ENCODE peak calls at places on chromosomes 16 and 17, in six cellular contexts. One of them, this sample, is unnamed.

GRCh38 chr17:57672205-57672632 is 72.9 kb downstream of the CCDC182 start:
- DNase-seq in HFFc6: peak; percentile 46
- DNase-seq in GM23338: no peak
- DNase-seq in ovary: no peak
- DNase-seq in tibial artery: no peak
- DNase-seq in HFF-Myc: no peak
- DNase-seq in this sample: no peak

GRCh38 chr17:78921437-78921971 is 3.7 kb downstream of the TIMP2 start:
- DNase-seq in tibial artery: peak; percentile 35
- DNase-seq in HFF-Myc: no peak
- DNase-seq in GM23338: no peak
- DNase-seq in HFFc6: no peak
- DNase-seq in ovary: no peak
- DNase-seq in this sample: no peak

GRCh38 chr16:49773534-49774486 is 82.1 kb downstream of the ZNF423 start:
- DNase-seq in ovary: no peak
- DNase-seq in HFF-Myc: no peak
- DNase-seq in GM23338: no peak
- DNase-seq in tibial artery: no peak
- DNase-seq in HFFc6: no peak
- DNase-seq in this sample: no peak

GRCh38 chr17:17538417-17539391 is 42.5 kb upstream of the RASD1 start:
- DNase-seq in HFF-Myc: no peak
- DNase-seq in tibial artery: no peak
- DNase-seq in HFFc6: no peak
- DNase-seq in GM23338: no peak
- DNase-seq in ovary: no peak
- DNase-seq in this sample: peak; percentile 65

GRCh38 chr17:82246365-82247174 is 17.7 kb downstream of the SLC16A3 start:
- DNase-seq in GM23338: no peak
- DNase-seq in HFF-Myc: no peak
- DNase-seq in tibial artery: no peak
- DNase-seq in ovary: peak; percentile 65
- DNase-seq in HFFc6: peak; percentile 64
- DNase-seq in this sample: peak; percentile 53

GRCh38 chr16:83574388-83574787 is 233.4 kb upstream of the HSBP1 start:
- DNase-seq in GM23338: peak; percentile 59
- DNase-seq in HFFc6: peak; percentile 28
- DNase-seq in ovary: no peak
- DNase-seq in tibial artery: no peak
- DNase-seq in HFF-Myc: no peak
- DNase-seq in this sample: no peak

GRCh38 chr16:732936-733335 is 6.0 kb downstream of the HAGHL start:
- DNase-seq in ovary: no peak
- DNase-seq in GM23338: peak; percentile 65
- DNase-seq in tibial artery: no peak
- DNase-seq in HFFc6: no peak
- DNase-seq in HFF-Myc: no peak
- DNase-seq in this sample: no peak

GRCh38 chr17:30476726-30477082 is 504 bp upstream of the GOSR1 start:
- DNase-seq in HFF-Myc: no peak
- DNase-seq in ovary: no peak
- DNase-seq in HFFc6: no peak
- DNase-seq in GM23338: peak; percentile 58
- DNase-seq in tibial artery: no peak
- DNase-seq in this sample: peak; percentile 4

GRCh38 chr16:57023541-57024249 is 34.3 kb downstream of the NLRC5 start:
- DNase-seq in tibial artery: no peak
- DNase-seq in HFF-Myc: no peak
- DNase-seq in ovary: no peak
- DNase-seq in HFFc6: no peak
- DNase-seq in GM23338: no peak
- DNase-seq in this sample: no peak

GRCh38 chr17:17812211-17813054 is 24.4 kb downstream of the SREBF1 start:
- DNase-seq in GM23338: peak; percentile 88
- DNase-seq in tibial artery: peak; percentile 70
- DNase-seq in HFFc6: peak; percentile 15
- DNase-seq in ovary: peak; percentile 91
- DNase-seq in HFF-Myc: no peak
- DNase-seq in this sample: peak; percentile 62

GRCh38 chr17:27523712-27524111 is 67.5 kb downstream of the KSR1 start:
- DNase-seq in HFF-Myc: no peak
- DNase-seq in GM23338: no peak
- DNase-seq in ovary: no peak
- DNase-seq in HFFc6: no peak
- DNase-seq in tibial artery: no peak
- DNase-seq in this sample: peak; percentile 7

GRCh38 chr17:40015005-40015997 is at the start of gene CSF3:
- DNase-seq in ovary: peak; percentile 51
- DNase-seq in HFF-Myc: no peak
- DNase-seq in tibial artery: no peak
- DNase-seq in HFFc6: no peak
- DNase-seq in GM23338: no peak
- DNase-seq in this sample: peak; percentile 66

GRCh38 chr17:77444653-77445029 is 303.9 kb downstream of the SEC14L1 start:
- DNase-seq in ovary: peak; percentile 79
- DNase-seq in tibial artery: no peak
- DNase-seq in HFFc6: peak; percentile 48
- DNase-seq in GM23338: no peak
- DNase-seq in HFF-Myc: no peak
- DNase-seq in this sample: no peak

GRCh38 chr17:61897548-61898180 is 30.1 kb downstream of the INTS2 start:
- DNase-seq in HFFc6: no peak
- DNase-seq in tibial artery: no peak
- DNase-seq in GM23338: peak; percentile 74
- DNase-seq in HFF-Myc: no peak
- DNase-seq in ovary: no peak
- DNase-seq in this sample: no peak

GRCh38 chr17:28552201-28552999 is at the start of gene UNC119:
- DNase-seq in ovary: peak; percentile 85
- DNase-seq in HFF-Myc: no peak
- DNase-seq in HFFc6: peak; percentile 33
- DNase-seq in tibial artery: peak; percentile 59
- DNase-seq in GM23338: peak; percentile 91
- DNase-seq in this sample: peak; percentile 86

GRCh38 chr17:27310548-27311110 is 16.7 kb downstream of the WSB1 start:
- DNase-seq in ovary: no peak
- DNase-seq in GM23338: no peak
- DNase-seq in tibial artery: no peak
- DNase-seq in HFF-Myc: no peak
- DNase-seq in HFFc6: no peak
- DNase-seq in this sample: no peak

GRCh38 chr16:57764341-57765159 is 29.0 kb downstream of the KATNB1 start:
- DNase-seq in GM23338: peak; percentile 93
- DNase-seq in ovary: no peak
- DNase-seq in HFFc6: peak; percentile 90
- DNase-seq in tibial artery: no peak
- DNase-seq in HFF-Myc: peak; percentile 67
- DNase-seq in this sample: peak; percentile 65

GRCh38 chr16:86531641-86532525 is 21.6 kb downstream of the FOXF1 start:
- DNase-seq in HFF-Myc: no peak
- DNase-seq in GM23338: no peak
- DNase-seq in HFFc6: no peak
- DNase-seq in tibial artery: no peak
- DNase-seq in ovary: peak; percentile 53
- DNase-seq in this sample: no peak

GRCh38 chr17:28508325-28508724 is 2.2 kb downstream of the FOXN1 start:
- DNase-seq in HFFc6: no peak
- DNase-seq in tibial artery: no peak
- DNase-seq in GM23338: no peak
- DNase-seq in ovary: no peak
- DNase-seq in HFF-Myc: no peak
- DNase-seq in this sample: no peak

GRCh38 chr16:15509051-15509592 is 74.7 kb downstream of the BMERB1 start:
- DNase-seq in tibial artery: no peak
- DNase-seq in HFFc6: no peak
- DNase-seq in HFF-Myc: no peak
- DNase-seq in ovary: no peak
- DNase-seq in GM23338: peak; percentile 35
- DNase-seq in this sample: no peak

GRCh38 chr16:89084411-89084810 is 9.2 kb upstream of the ACSF3 start:
- DNase-seq in HFFc6: no peak
- DNase-seq in GM23338: no peak
- DNase-seq in HFF-Myc: no peak
- DNase-seq in ovary: no peak
- DNase-seq in tibial artery: no peak
- DNase-seq in this sample: no peak

GRCh38 chr16:79267781-79268180 is 332.8 kb downstream of the MAF start:
- DNase-seq in ovary: no peak
- DNase-seq in HFFc6: no peak
- DNase-seq in GM23338: no peak
- DNase-seq in tibial artery: no peak
- DNase-seq in HFF-Myc: no peak
- DNase-seq in this sample: no peak

GRCh38 chr16:12158428-12158827 is 181.9 kb downstream of the SNX29 start:
- DNase-seq in ovary: no peak
- DNase-seq in GM23338: no peak
- DNase-seq in tibial artery: no peak
- DNase-seq in HFF-Myc: peak; percentile 56
- DNase-seq in HFFc6: peak; percentile 94
- DNase-seq in this sample: no peak

GRCh38 chr17:46193246-46193625 is at the start of gene KANSL1:
- DNase-seq in tibial artery: peak; percentile 77
- DNase-seq in GM23338: peak; percentile 98
- DNase-seq in HFF-Myc: peak; percentile 26
- DNase-seq in ovary: peak; percentile 90
- DNase-seq in HFFc6: peak; percentile 82
- DNase-seq in this sample: peak; percentile 96
- TF ChIP-seq CTCF in tibial artery: peak; percentile 94
- TF ChIP-seq CTCF in GM23338: no peak
- TF ChIP-seq CTCF in HFF-Myc: no peak
- TF ChIP-seq CTCF in ovary: no peak
- TF ChIP-seq CTCF in HFFc6: peak; percentile 57
- TF ChIP-seq CTCF in this sample: peak; percentile 64

DNA sequence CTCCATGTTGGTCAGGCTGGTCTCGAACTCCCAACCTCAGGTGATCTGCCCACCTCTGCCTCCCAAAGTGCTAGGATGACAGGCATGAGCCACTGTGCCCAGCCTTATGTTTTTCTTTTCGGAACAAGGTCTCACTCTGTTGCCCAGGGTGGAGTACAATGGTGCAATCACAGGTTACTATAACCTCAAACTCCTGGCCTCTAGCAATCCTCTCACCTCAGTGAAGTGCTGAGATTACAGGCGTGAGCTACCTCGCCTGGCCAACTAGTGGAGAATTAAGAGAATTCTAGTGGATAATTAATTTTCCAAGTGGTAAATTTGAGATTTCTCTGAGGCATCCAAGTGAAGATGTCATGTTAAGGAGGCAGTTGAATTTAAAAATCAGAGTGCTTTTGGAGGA is 2.9 kb upstream of the FBXO47 start:
- DNase-seq in ovary: no peak
- DNase-seq in GM23338: peak; percentile 39
- DNase-seq in HFFc6: no peak
- DNase-seq in HFF-Myc: no peak
- DNase-seq in tibial artery: no peak
- DNase-seq in this sample: no peak
- TF ChIP-seq CTCF in ovary: no peak
- TF ChIP-seq CTCF in GM23338: peak; percentile 22
- TF ChIP-seq CTCF in HFFc6: no peak
- TF ChIP-seq CTCF in HFF-Myc: no peak
- TF ChIP-seq CTCF in tibial artery: no peak
- TF ChIP-seq CTCF in this sample: no peak

GRCh38 chr16:23296994-23297393 is 5.1 kb upstream of the SCNN1B start:
- DNase-seq in HFF-Myc: no peak
- DNase-seq in ovary: no peak
- DNase-seq in HFFc6: no peak
- DNase-seq in GM23338: peak; percentile 79
- DNase-seq in tibial artery: no peak
- DNase-seq in this sample: peak; percentile 48

GRCh38 chr16:23288726-23289512 is 13.2 kb upstream of the SCNN1B start:
- DNase-seq in GM23338: no peak
- DNase-seq in HFF-Myc: no peak
- DNase-seq in ovary: no peak
- DNase-seq in tibial artery: no peak
- DNase-seq in HFFc6: no peak
- DNase-seq in this sample: no peak

GRCh38 chr16:23294260-23294659 is 7.8 kb upstream of the SCNN1B start:
- DNase-seq in HFFc6: no peak
- DNase-seq in ovary: no peak
- DNase-seq in HFF-Myc: no peak
- DNase-seq in tibial artery: no peak
- DNase-seq in GM23338: no peak
- DNase-seq in this sample: no peak

GRCh38 chr16:23290189-23291062 is 11.7 kb upstream of the SCNN1B start:
- DNase-seq in GM23338: no peak
- DNase-seq in tibial artery: no peak
- DNase-seq in HFF-Myc: no peak
- DNase-seq in ovary: no peak
- DNase-seq in HFFc6: no peak
- DNase-seq in this sample: no peak

DNA sequence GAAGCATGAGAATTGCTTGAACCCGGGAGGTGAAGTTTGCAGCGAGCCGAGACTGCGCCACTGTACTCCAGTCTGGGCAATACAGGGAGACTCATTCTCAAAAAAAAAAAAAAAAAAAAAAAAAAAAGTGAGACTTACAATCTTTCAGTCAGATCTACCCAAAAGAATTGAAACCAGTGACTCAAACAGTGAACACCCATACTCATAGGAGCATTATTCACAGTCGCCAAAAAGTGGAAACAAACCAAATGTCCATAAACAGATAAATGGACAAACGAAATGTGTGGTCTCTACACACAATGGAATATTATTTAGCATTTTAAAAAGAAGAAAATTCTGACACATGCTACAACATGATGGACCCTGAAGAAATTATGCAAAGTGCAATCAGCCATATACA is 9.1 kb upstream of the SCNN1B start:
- DNase-seq in GM23338: no peak
- DNase-seq in HFF-Myc: no peak
- DNase-seq in ovary: no peak
- DNase-seq in tibial artery: no peak
- DNase-seq in HFFc6: no peak
- DNase-seq in this sample: no peak
- TF ChIP-seq CTCF in GM23338: no peak
- TF ChIP-seq CTCF in HFF-Myc: no peak
- TF ChIP-seq CTCF in ovary: no peak
- TF ChIP-seq CTCF in tibial artery: no peak
- TF ChIP-seq CTCF in HFFc6: no peak
- TF ChIP-seq CTCF in this sample: no peak

DNA sequence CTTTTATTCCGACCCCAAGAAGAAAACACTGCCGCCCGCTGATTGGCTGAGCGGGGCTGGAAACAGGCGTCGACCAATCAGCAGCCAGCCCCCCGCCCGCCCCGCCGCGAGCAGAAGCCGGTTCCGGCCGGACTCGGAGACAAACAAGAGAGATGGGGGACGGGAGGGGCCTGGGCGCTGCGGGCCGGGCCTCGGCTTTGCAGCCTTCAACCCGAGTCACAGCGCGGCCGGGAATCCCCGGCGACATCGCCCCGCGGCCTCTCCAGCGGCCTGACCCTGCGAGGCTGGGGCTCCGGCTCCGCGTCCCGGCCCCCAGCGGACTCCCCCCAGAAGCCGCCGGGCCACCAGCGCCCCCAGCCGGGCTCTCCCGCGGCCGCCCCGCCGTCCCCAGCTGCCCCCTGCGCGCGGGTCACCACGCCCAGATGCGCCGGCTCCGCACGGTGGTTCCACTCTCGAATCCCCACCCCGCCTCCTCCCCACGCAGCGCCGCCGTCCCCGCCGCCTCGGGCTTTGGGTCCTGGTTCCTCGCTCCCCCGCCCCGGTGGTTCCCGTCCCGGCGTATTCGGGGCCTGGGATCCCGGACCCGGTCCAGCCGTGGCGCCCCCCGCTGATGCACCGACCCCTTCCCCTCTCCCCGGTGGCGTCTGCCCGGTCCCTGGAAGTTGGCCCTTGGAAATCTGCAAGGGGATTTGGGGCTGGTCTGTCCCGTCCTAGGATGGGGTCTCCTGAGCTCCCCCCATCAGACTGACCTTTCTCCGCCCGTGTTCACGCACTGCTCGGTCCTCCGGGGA is 417 bp upstream of the SLC43A2 start:
- DNase-seq in GM23338: peak; percentile 98
- DNase-seq in HFF-Myc: peak; percentile 62
- DNase-seq in HFFc6: peak; percentile 89
- DNase-seq in ovary: peak; percentile 91
- DNase-seq in tibial artery: peak; percentile 96
- DNase-seq in this sample: peak; percentile 81
- TF ChIP-seq CTCF in GM23338: peak; percentile 13
- TF ChIP-seq CTCF in HFF-Myc: peak; percentile 10
- TF ChIP-seq CTCF in HFFc6: peak; percentile 75
- TF ChIP-seq CTCF in ovary: peak; percentile 54
- TF ChIP-seq CTCF in tibial artery: peak; percentile 49
- TF ChIP-seq CTCF in this sample: no peak

This sample was measured in Calu3.